ENCODE peak calls at places on chromosome 12, in eight cellular contexts. L is stimulated activated CD8-positive, alpha-beta memory T cell treated with anti-CD3 and anti-CD28 coated beads, Interleukin-7, amount 100 ng/mL, for 48 hours; J is endodermal cell; R is foreskin keratinocyte; M is osteocyte; I is K562; P is Ammon's horn; H is type B pancreatic cell. D is an unnamed sample.

GRCh38 chr12:90281156-90281868 is 572.7 kb upstream of the ATP2B1 start:
- DNase-seq in M (no peak), R (no peak), L (no peak), P (no peak), I (no peak), H (no peak), J (no peak), D (no peak)

GRCh38 chr12:12788131-12788530 is 2.7 kb downstream of the APOLD1 start:
- DNase-seq in M (no peak), J (no peak), H (no peak), L (no peak), P (no peak), R (no peak), I (no peak), D (no peak)

GRCh38 chr12:46824709-46825108 is 1.1 kb downstream of the SLC38A4 start:
- DNase-seq in L (no peak), R (no peak), H (no peak), P (no peak), J (no peak), M (no peak), I (no peak), D (no peak)

GRCh38 chr12:23950775-23951391 is 1.4 kb upstream of the SOX5 start:
- DNase-seq in M (no peak), J (no peak), H (no peak), R (peak; percentile 5), I (peak; percentile 19), L (no peak), P (peak; percentile 16), D (no peak)

GRCh38 chr12:6809056-6809455 is 12.6 kb upstream of the GPR162 start:
- DNase-seq in R (no peak), H (no peak), L (no peak), J (peak; percentile 77), M (no peak), P (no peak), I (no peak), D (no peak)

GRCh38 chr12:76957306-76957705 is 78.5 kb upstream of the CSRP2 start:
- DNase-seq in M (no peak), I (no peak), R (no peak), L (no peak), H (no peak), J (no peak), P (peak; percentile 29), D (no peak)

GRCh38 chr12:45745861-45746277 is 16.4 kb downstream of the ARID2 start:
- DNase-seq in M (no peak), P (no peak), R (no peak), J (no peak), L (no peak), I (no peak), H (no peak), D (no peak)

GRCh38 chr12:90672081-90672480 is 282.9 kb downstream of the CCER1 start:
- DNase-seq in M (no peak), R (no peak), I (no peak), J (no peak), H (no peak), P (no peak), L (no peak), D (no peak)

GRCh38 chr12:130591736-130592135 is 124.4 kb downstream of the RIMBP2 start:
- DNase-seq in L (no peak), M (no peak), P (no peak), R (no peak), J (no peak), I (no peak), H (no peak), D (no peak)

GRCh38 chr12:132488127-132489077 is 1.5 kb upstream of the FBRSL1 start:
- DNase-seq in P (no peak), L (no peak), R (no peak), M (no peak), J (no peak), I (peak; percentile 47), H (no peak), D (peak; percentile 54)

GRCh38 chr12:57093412-57094193 is 4.7 kb downstream of the NAB2 start:
- DNase-seq in L (peak; percentile 50), J (peak; percentile 94), M (peak; percentile 83), I (peak; percentile 93), H (no peak), R (no peak), P (no peak), D (peak; percentile 77)

GRCh38 chr12:104567832-104568490 is 111.2 kb downstream of the CHST11 start:
- DNase-seq in L (no peak), H (no peak), I (no peak), M (no peak), J (no peak), R (no peak), P (peak; percentile 78), D (no peak)

GRCh38 chr12:96164951-96165858 is 29.0 kb upstream of the ELK3 start:
- DNase-seq in H (no peak), P (no peak), I (no peak), M (no peak), J (no peak), R (no peak), L (no peak), D (no peak)

GRCh38 chr12:54060975-54061778 is 7.5 kb downstream of the HOXC4 start:
- DNase-seq in L (no peak), J (peak; percentile 52), P (no peak), R (peak; percentile 36), M (no peak), I (no peak), H (no peak), D (no peak)

GRCh38 chr12:93317227-93317626 is 60.5 kb upstream of the NUDT4 start:
- DNase-seq in H (no peak), P (no peak), R (no peak), J (no peak), M (no peak), I (peak; percentile 27), L (no peak), D (no peak)

GRCh38 chr12:45648070-45648469 is 81.4 kb upstream of the ARID2 start:
- DNase-seq in L (no peak), R (no peak), P (peak; percentile 20), H (no peak), I (no peak), M (no peak), J (no peak), D (no peak)

GRCh38 chr12:16389594-16389993 is 42.1 kb downstream of the MGST1 start:
- DNase-seq in L (no peak), M (no peak), H (no peak), R (peak; percentile 80), I (no peak), J (no peak), P (no peak), D (no peak)

GRCh38 chr12:69509308-69509736 is 39.1 kb downstream of the FRS2 start:
- DNase-seq in M (no peak), J (no peak), I (no peak), R (no peak), H (no peak), P (no peak), L (no peak), D (no peak)

GRCh38 chr12:92509156-92509758 is 193.5 kb upstream of the PLEKHG7 start:
- DNase-seq in H (no peak), P (no peak), R (peak; percentile 63), L (no peak), J (no peak), M (no peak), I (peak; percentile 14), D (no peak)

GRCh38 chr12:95116773-95117172 is 43.4 kb upstream of the NR2C1 start:
- DNase-seq in R (peak; percentile 97), J (peak; percentile 52), P (no peak), L (no peak), I (no peak), M (no peak), H (no peak), D (no peak)

GRCh38 chr12:109069307-109070231 is 17.2 kb downstream of the USP30 start:
- DNase-seq in H (peak; percentile 39), I (no peak), R (no peak), P (no peak), L (no peak), M (peak; percentile 60), J (peak; percentile 95), D (no peak)

GRCh38 chr12:70936414-70936813 is 15.9 kb upstream of the PTPRR start:
- DNase-seq in I (no peak), J (no peak), P (no peak), L (no peak), R (no peak), M (no peak), H (no peak), D (no peak)

GRCh38 chr12:58425481-58426392 is 484.4 kb downstream of the ATP23 start:
- DNase-seq in H (no peak), L (no peak), J (peak; percentile 88), I (no peak), P (peak; percentile 13), R (peak; percentile 94), M (no peak), D (no peak)

GRCh38 chr12:69366796-69367195 is 7.3 kb downstream of the YEATS4 start:
- DNase-seq in I (no peak), H (no peak), P (no peak), M (no peak), J (no peak), R (peak; percentile 74), L (no peak), D (no peak)

GRCh38 chr12:29317556-29318363 is 63.2 kb downstream of the ERGIC2 start:
- DNase-seq in I (peak; percentile 46), L (no peak), H (no peak), P (peak; percentile 94), M (no peak), R (peak; percentile 28), J (peak; percentile 78), D (no peak)

GRCh38 chr12:111840831-111841230 is 1.2 kb upstream of the MAPKAPK5 start:
- DNase-seq in R (no peak), M (no peak), I (peak; percentile 42), J (no peak), L (no peak), P (no peak), H (no peak), D (no peak)

GRCh38 chr12:131711551-131712205 is 788 bp downstream of the SFSWAP start:
- DNase-seq in M (no peak), H (no peak), J (peak; percentile 59), I (no peak), R (no peak), L (no peak), P (no peak), D (no peak)

GRCh38 chr12:9098115-9098452 is 17.6 kb downstream of the A2M start:
- DNase-seq in R (no peak), P (no peak), L (no peak), H (no peak), I (no peak), J (no peak), M (no peak), D (no peak)

GRCh38 chr12:737117-737739 is 15.2 kb upstream of the WNK1 start:
- DNase-seq in L (no peak), I (no peak), R (no peak), P (no peak), J (no peak), M (no peak), H (no peak), D (no peak)

GRCh38 chr12:56808954-56809353 is 45.8 kb downstream of the HSD17B6 start:
- DNase-seq in P (no peak), H (no peak), J (no peak), M (no peak), I (no peak), L (no peak), R (no peak), D (no peak)

GRCh38 chr12:24948452-24948815 is 467 bp downstream of the BCAT1 start:
- DNase-seq in H (no peak), M (no peak), I (peak; percentile 35), J (peak; percentile 81), P (no peak), L (no peak), R (no peak), D (no peak)

GRCh38 chr12:74349925-74350324 is 187.7 kb upstream of the ATXN7L3B start:
- DNase-seq in R (no peak), J (no peak), M (no peak), P (no peak), L (no peak), H (no peak), I (no peak), D (no peak)

GRCh38 chr12:109459247-109459646 is 17.9 kb downstream of the KCTD10 start:
- DNase-seq in P (no peak), H (no peak), L (no peak), M (no peak), J (no peak), R (no peak), I (no peak), D (no peak)

GRCh38 chr12:11863988-11864387 is 206.8 kb upstream of the BCL2L14 start:
- DNase-seq in M (no peak), L (no peak), P (no peak), R (no peak), I (no peak), H (no peak), J (peak; percentile 28), D (no peak)